ENCODE peak calls at places on chromosomes 1 and 21, in six cellular contexts. One of them, this sample, is unnamed.

GRCh38 chr1:94324168-94324544 is 86.8 kb upstream of the ARHGAP29 start:
- DNase-seq in K562: no peak
- DNase-seq in HepG2: no peak
- DNase-seq in endothelial cell of umbilical vein: peak; percentile 80
- DNase-seq in A549: no peak
- DNase-seq in GM12878: no peak
- DNase-seq in this sample: no peak

GRCh38 chr1:76764638-76765572 is 102.4 kb upstream of the ST6GALNAC5 start:
- DNase-seq in A549: no peak
- DNase-seq in GM12878: no peak
- DNase-seq in HepG2: no peak
- DNase-seq in endothelial cell of umbilical vein: peak; percentile 77
- DNase-seq in K562: no peak
- DNase-seq in this sample: no peak

GRCh38 chr1:95888877-95889799 is 655.1 kb downstream of the RWDD3 start:
- DNase-seq in A549: no peak
- DNase-seq in GM12878: no peak
- DNase-seq in HepG2: no peak
- DNase-seq in K562: no peak
- DNase-seq in endothelial cell of umbilical vein: peak; percentile 20
- DNase-seq in this sample: no peak

GRCh38 chr1:15736035-15736665 is at the start of gene SLC25A34:
- DNase-seq in K562: no peak
- DNase-seq in endothelial cell of umbilical vein: no peak
- DNase-seq in HepG2: peak; percentile 42
- DNase-seq in GM12878: no peak
- DNase-seq in A549: no peak
- DNase-seq in this sample: no peak

GRCh38 chr1:243293941-243294722 is 38.3 kb downstream of the SDCCAG8 start:
- DNase-seq in K562: no peak
- DNase-seq in HepG2: no peak
- DNase-seq in endothelial cell of umbilical vein: peak; percentile 59
- DNase-seq in A549: no peak
- DNase-seq in GM12878: no peak
- DNase-seq in this sample: no peak

GRCh38 chr1:223430221-223430620 is 37.0 kb downstream of the CCDC185 start:
- DNase-seq in K562: no peak
- DNase-seq in HepG2: no peak
- DNase-seq in GM12878: no peak
- DNase-seq in A549: no peak
- DNase-seq in endothelial cell of umbilical vein: no peak
- DNase-seq in this sample: no peak

GRCh38 chr1:36239941-36240637 is 15.8 kb downstream of the THRAP3 start:
- DNase-seq in GM12878: no peak
- DNase-seq in K562: no peak
- DNase-seq in A549: no peak
- DNase-seq in HepG2: peak; percentile 93
- DNase-seq in endothelial cell of umbilical vein: no peak
- DNase-seq in this sample: no peak

GRCh38 chr1:171403396-171403795 is 81.9 kb upstream of the PRRC2C start:
- DNase-seq in endothelial cell of umbilical vein: no peak
- DNase-seq in GM12878: no peak
- DNase-seq in HepG2: no peak
- DNase-seq in A549: no peak
- DNase-seq in K562: no peak
- DNase-seq in this sample: peak; percentile 24

GRCh38 chr1:240878631-240879030 is 266.7 kb upstream of the GREM2 start:
- DNase-seq in K562: no peak
- DNase-seq in A549: no peak
- DNase-seq in HepG2: no peak
- DNase-seq in endothelial cell of umbilical vein: peak; percentile 81
- DNase-seq in GM12878: no peak
- DNase-seq in this sample: no peak

GRCh38 chr1:211885746-211886522 is 55.4 kb upstream of the LPGAT1 start:
- DNase-seq in K562: no peak
- DNase-seq in HepG2: peak; percentile 87
- DNase-seq in GM12878: no peak
- DNase-seq in endothelial cell of umbilical vein: no peak
- DNase-seq in A549: peak; percentile 62
- DNase-seq in this sample: no peak

GRCh38 chr1:224359207-224359606 is 2.5 kb downstream of the CNIH4 start:
- DNase-seq in HepG2: no peak
- DNase-seq in GM12878: no peak
- DNase-seq in A549: no peak
- DNase-seq in K562: no peak
- DNase-seq in endothelial cell of umbilical vein: no peak
- DNase-seq in this sample: no peak

GRCh38 chr1:107110346-107110745 is 30.5 kb upstream of the NTNG1 start:
- DNase-seq in K562: no peak
- DNase-seq in GM12878: no peak
- DNase-seq in endothelial cell of umbilical vein: no peak
- DNase-seq in A549: no peak
- DNase-seq in HepG2: no peak
- DNase-seq in this sample: no peak

GRCh38 chr1:85289207-85289847 is 12.9 kb upstream of the BCL10 start:
- DNase-seq in GM12878: no peak
- DNase-seq in A549: peak; percentile 64
- DNase-seq in endothelial cell of umbilical vein: peak; percentile 70
- DNase-seq in K562: no peak
- DNase-seq in HepG2: no peak
- DNase-seq in this sample: peak; percentile 73

GRCh38 chr1:37465596-37466517 is 8.5 kb upstream of the ZC3H12A start:
- DNase-seq in K562: no peak
- DNase-seq in endothelial cell of umbilical vein: no peak
- DNase-seq in GM12878: no peak
- DNase-seq in HepG2: no peak
- DNase-seq in A549: no peak
- DNase-seq in this sample: no peak

GRCh38 chr1:101237229-101237837 is 514 bp downstream of the S1PR1 start:
- DNase-seq in A549: no peak
- DNase-seq in endothelial cell of umbilical vein: peak; percentile 64
- DNase-seq in GM12878: peak; percentile 45
- DNase-seq in HepG2: no peak
- DNase-seq in K562: no peak
- DNase-seq in this sample: peak; percentile 71

GRCh38 chr21:39908265-39908923 is 41.2 kb downstream of the PCP4 start:
- DNase-seq in endothelial cell of umbilical vein: no peak
- DNase-seq in HepG2: no peak
- DNase-seq in K562: no peak
- DNase-seq in GM12878: no peak
- DNase-seq in A549: no peak
- DNase-seq in this sample: no peak

GRCh38 chr1:235011064-235011598 is 117.5 kb downstream of the TOMM20 start:
- DNase-seq in A549: no peak
- DNase-seq in K562: no peak
- DNase-seq in GM12878: peak; percentile 84
- DNase-seq in endothelial cell of umbilical vein: no peak
- DNase-seq in HepG2: no peak
- DNase-seq in this sample: peak; percentile 87
- TF ChIP-seq MYC in A549: no peak
- TF ChIP-seq MYC in K562: no peak
- TF ChIP-seq MYC in GM12878: no peak
- TF ChIP-seq MYC in endothelial cell of umbilical vein: no peak
- TF ChIP-seq MYC in HepG2: no peak
- TF ChIP-seq MYC in this sample: no peak

GRCh38 chr21:45719177-45719802 is 75.8 kb downstream of the PCBP3 start:
- DNase-seq in endothelial cell of umbilical vein: no peak
- DNase-seq in HepG2: no peak
- DNase-seq in K562: no peak
- DNase-seq in A549: no peak
- DNase-seq in GM12878: peak; percentile 9
- DNase-seq in this sample: no peak
- H3K4me3 ChIP-seq in endothelial cell of umbilical vein: no peak overlapping the region
- H3K4me3 ChIP-seq in HepG2: no peak overlapping the region
- H3K4me3 ChIP-seq in K562: no peak overlapping the region
- H3K4me3 ChIP-seq in A549: no peak overlapping the region
- H3K4me3 ChIP-seq in GM12878: no peak overlapping the region
- H3K4me3 ChIP-seq in this sample: no peak overlapping the region

DNA sequence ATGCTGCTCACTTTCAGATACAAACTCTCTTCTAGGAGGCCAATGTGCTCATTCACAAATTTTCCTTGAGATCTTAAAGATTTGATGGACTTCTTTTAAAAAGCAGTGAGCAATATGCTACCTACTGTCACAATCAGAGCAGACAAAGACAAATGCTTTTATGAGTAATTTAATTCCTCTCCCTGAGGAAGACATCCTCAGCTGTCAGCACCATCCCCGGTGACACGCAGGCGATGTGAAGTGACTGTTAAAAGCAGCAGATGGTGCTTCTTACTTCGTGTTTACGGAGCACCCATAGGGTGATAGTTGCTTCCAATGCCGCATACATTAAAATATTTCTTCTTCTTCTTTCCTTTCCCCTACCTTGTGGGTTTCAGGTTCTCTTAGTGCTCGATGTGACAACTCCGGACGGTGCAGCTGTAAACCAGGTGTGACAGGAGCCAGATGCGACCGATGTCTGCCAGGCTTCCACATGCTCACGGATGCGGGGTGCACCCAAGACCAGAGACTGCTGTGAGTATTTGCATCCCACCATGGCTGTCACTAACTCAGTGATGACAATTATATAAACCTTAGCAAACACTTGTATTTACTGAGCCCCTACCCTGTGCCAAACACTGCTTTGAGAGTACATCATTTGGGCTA is 29.1 kb downstream of the LAMC2 start:
- DNase-seq in HepG2: no peak
- DNase-seq in GM12878: no peak
- DNase-seq in endothelial cell of umbilical vein: no peak
- DNase-seq in K562: no peak
- DNase-seq in A549: no peak
- DNase-seq in this sample: no peak
- TF ChIP-seq MYC in HepG2: no peak
- TF ChIP-seq MYC in GM12878: no peak
- TF ChIP-seq MYC in endothelial cell of umbilical vein: no peak
- TF ChIP-seq MYC in K562: no peak
- TF ChIP-seq MYC in A549: no peak
- TF ChIP-seq MYC in this sample: no peak

DNA sequence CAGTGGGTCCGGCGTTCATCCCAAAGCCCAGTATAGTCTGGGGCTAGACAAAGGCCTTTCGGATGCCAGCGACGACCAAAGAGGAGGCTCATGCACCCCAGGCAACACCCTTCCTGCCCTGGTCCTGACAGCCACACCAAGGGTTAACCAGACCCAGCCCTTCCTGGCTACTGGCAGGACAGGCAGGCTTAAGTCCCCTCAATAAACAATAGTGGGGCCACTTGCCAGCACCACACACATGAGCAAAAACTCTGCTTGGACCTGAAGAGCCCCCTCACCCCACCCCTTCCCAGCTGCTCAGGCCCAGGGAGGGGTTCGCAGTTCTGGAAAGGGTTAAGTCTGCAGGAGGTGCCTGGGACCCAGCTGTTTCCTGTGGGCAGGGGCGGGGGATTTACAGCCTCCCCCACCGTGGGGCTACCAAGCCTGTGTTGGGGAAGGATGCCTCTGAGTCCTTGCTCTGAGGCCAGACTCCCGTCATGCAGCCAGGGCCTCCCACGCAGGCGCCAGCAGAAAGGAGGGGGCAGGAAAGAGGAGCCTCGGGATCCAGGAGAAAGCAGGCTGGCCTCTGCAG is 18.2 kb downstream of the PHLDA3 start:
- DNase-seq in GM12878: no peak
- DNase-seq in HepG2: no peak
- DNase-seq in A549: no peak
- DNase-seq in K562: no peak
- DNase-seq in endothelial cell of umbilical vein: peak; percentile 57
- DNase-seq in this sample: peak; percentile 70
- H3K4me3 ChIP-seq in GM12878: no peak overlapping the region
- H3K4me3 ChIP-seq in HepG2: no peak overlapping the region
- H3K4me3 ChIP-seq in A549: no peak overlapping the region
- H3K4me3 ChIP-seq in K562: no peak overlapping the region
- H3K4me3 ChIP-seq in endothelial cell of umbilical vein: no peak overlapping the region
- H3K4me3 ChIP-seq in this sample: no peak overlapping the region

GRCh38 chr1:81463889-81464288 is 336.8 kb upstream of the ADGRL2 start:
- DNase-seq in K562: no peak
- DNase-seq in A549: no peak
- DNase-seq in HepG2: no peak
- DNase-seq in GM12878: no peak
- DNase-seq in endothelial cell of umbilical vein: peak; percentile 11
- DNase-seq in this sample: no peak
- TF ChIP-seq MYC in K562: no peak
- TF ChIP-seq MYC in A549: no peak
- TF ChIP-seq MYC in HepG2: no peak
- TF ChIP-seq MYC in GM12878: no peak
- TF ChIP-seq MYC in endothelial cell of umbilical vein: no peak
- TF ChIP-seq MYC in this sample: no peak

DNA sequence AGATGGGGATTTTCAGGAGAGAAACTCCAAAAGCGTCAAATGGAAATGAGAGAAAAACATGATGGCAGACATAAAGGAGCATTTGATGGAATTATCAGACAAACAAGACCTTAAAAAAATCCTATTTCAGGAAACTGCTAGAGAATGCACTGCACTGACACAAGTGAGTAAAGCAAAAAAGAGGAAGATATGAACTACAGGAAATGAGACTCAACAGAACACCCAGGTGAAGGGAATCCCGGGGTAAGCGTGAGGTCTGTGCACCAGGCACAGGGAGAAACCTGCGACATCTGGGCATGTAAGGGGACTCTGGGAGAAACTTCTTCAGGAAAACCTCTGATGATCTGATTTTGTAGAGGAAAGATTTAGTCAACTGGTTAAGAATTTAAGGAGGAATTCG is 2.8 kb downstream of the TARBP1 start:
- DNase-seq in endothelial cell of umbilical vein: no peak
- DNase-seq in A549: no peak
- DNase-seq in HepG2: no peak
- DNase-seq in K562: no peak
- DNase-seq in GM12878: no peak
- DNase-seq in this sample: peak; percentile 58
- H3K4me3 ChIP-seq in endothelial cell of umbilical vein: no peak overlapping the region
- H3K4me3 ChIP-seq in A549: no peak overlapping the region
- H3K4me3 ChIP-seq in HepG2: no peak overlapping the region
- H3K4me3 ChIP-seq in K562: no peak overlapping the region
- H3K4me3 ChIP-seq in GM12878: peak overlapping the region; percentile 53
- H3K4me3 ChIP-seq in this sample: peak overlapping the region; percentile 95